ENCODE peak calls at places on chromosomes 11 and 22, in ten cellular contexts. M, V, K, L, E, S, I, D, Z and Y are unnamed samples. For H3K36me3, the result is how much of the 10 kb centered on the place peaks cover.

GRCh38 chr11:25766332-25767015 is 565.5 kb upstream of the ANO3 start:
- DNase-seq in Z (no peak), D (no peak), K (no peak), I (no peak), S (no peak), V (no peak), M (no peak), L (no peak), E (no peak), Y (no peak)

GRCh38 chr11:95255523-95256165 is 24.6 kb upstream of the SESN3 start:
- DNase-seq in M (no peak), V (no peak), Z (no peak), K (no peak), D (no peak), L (no peak), S (no peak), I (no peak), E (no peak), Y (no peak)

GRCh38 chr11:36240178-36240577 is 49.0 kb downstream of the COMMD9 start:
- DNase-seq in Z (no peak), D (no peak), K (no peak), L (no peak), M (peak), E (no peak), I (no peak), V (no peak), S (no peak), Y (no peak)

GRCh38 chr11:95363710-95364109 is 132.7 kb upstream of the SESN3 start:
- DNase-seq in S (no peak), I (no peak), Z (no peak), V (no peak), D (no peak), L (no peak), M (no peak), E (no peak), K (peak), Y (no peak)

GRCh38 chr22:47835726-47836125 is 1073.3 kb downstream of the TBC1D22A start:
- DNase-seq in D (no peak), Z (no peak), E (no peak), S (no peak), L (no peak), K (no peak), I (no peak), M (peak), V (no peak), Y (no peak)

GRCh38 chr11:10333490-10333889 is 28.6 kb downstream of the ADM start:
- DNase-seq in V (no peak), L (no peak), Z (no peak), S (no peak), D (no peak), M (no peak), I (no peak), K (no peak), E (no peak), Y (no peak)

GRCh38 chr11:107040447-107041444 is 22.5 kb upstream of the GUCY1A2 start:
- DNase-seq in D (no peak), S (no peak), I (no peak), V (no peak), M (peak), L (no peak), K (no peak), Z (no peak), E (no peak), Y (no peak)

GRCh38 chr22:41696714-41697113 is 2.6 kb upstream of the MEI1 start:
- DNase-seq in V (no peak), E (no peak), Z (no peak), K (no peak), D (no peak), L (no peak), I (no peak), S (no peak), M (no peak), Y (no peak)

GRCh38 chr11:62926669-62927455 is 5.7 kb upstream of the CHRM1 start:
- DNase-seq in E (no peak), D (no peak), I (no peak), K (no peak), Z (no peak), L (no peak), M (no peak), S (no peak), V (no peak), Y (no peak)

GRCh38 chr11:134207538-134208239 is 16.1 kb downstream of the NCAPD3 start:
- DNase-seq in Z (peak), S (peak), I (no peak), K (peak), V (peak), M (peak), L (no peak), D (no peak), E (no peak), Y (peak)

GRCh38 chr22:47249370-47249928 is 487.0 kb downstream of the TBC1D22A start:
- DNase-seq in M (no peak), V (no peak), I (no peak), Z (no peak), S (no peak), D (no peak), L (no peak), K (no peak), E (no peak), Y (no peak)

GRCh38 chr11:66291706-66292542 is at the start of gene TMEM151A:
- DNase-seq in V (no peak), I (no peak), S (no peak), M (peak), L (no peak), K (no peak), Z (no peak), E (no peak), D (no peak), Y (no peak)

GRCh38 chr11:20565236-20565635 is 34.2 kb upstream of the SLC6A5 start:
- DNase-seq in K (no peak), M (no peak), D (no peak), I (no peak), Z (no peak), S (no peak), L (no peak), V (no peak), E (no peak), Y (no peak)

GRCh38 chr11:46122955-46123354 is 1.7 kb upstream of the PHF21A start:
- DNase-seq in V (no peak), I (no peak), M (peak), K (no peak), E (no peak), L (no peak), D (no peak), S (no peak), Z (no peak), Y (no peak)

GRCh38 chr11:46127150-46127638 is 5.9 kb upstream of the PHF21A start:
- DNase-seq in Z (peak), S (no peak), M (peak), I (no peak), L (no peak), V (peak), E (peak), D (no peak), K (no peak), Y (no peak)

GRCh38 chr11:46129133-46129532 is 7.9 kb upstream of the PHF21A start:
- DNase-seq in D (no peak), Z (no peak), L (no peak), V (no peak), K (no peak), S (no peak), E (no peak), M (no peak), I (no peak), Y (no peak)

GRCh38 chr11:46121724-46122477 is 647 bp upstream of the PHF21A start:
- DNase-seq in E (peak), Z (peak), V (peak), K (peak), I (peak), M (peak), L (peak), D (peak), S (peak), Y (peak)

GRCh38 chr11:46125284-46125683 is 4.0 kb upstream of the PHF21A start:
- DNase-seq in L (no peak), Z (no peak), M (no peak), E (no peak), K (no peak), I (no peak), V (no peak), S (no peak), D (no peak), Y (no peak)
- H3K36me3 ChIP-seq in L (under half), Z (under half), M (under half), E (under half), K (under half), I (under half), V (under half), S (under half), D (under half), Y (under half)

GRCh38 chr22:23140385-23140784 is 1.4 kb downstream of the RSPH14 start:
- DNase-seq in Z (no peak), E (no peak), V (no peak), D (no peak), I (no peak), K (no peak), M (no peak), L (no peak), S (no peak), Y (no peak)

GRCh38 chr22:23143119-23143518 is 1.3 kb upstream of the RSPH14 start:
- DNase-seq in V (no peak), D (no peak), I (no peak), Z (no peak), L (no peak), S (no peak), K (no peak), M (no peak), E (no peak), Y (no peak)

GRCh38 chr22:23144926-23145906 is at the start of gene RAB36:
- DNase-seq in Z (peak), K (peak), D (peak), M (peak), V (peak), E (peak), L (peak), I (peak), S (peak), Y (peak)

GRCh38 chr22:23144432-23144831 is 845 bp upstream of the RAB36 start:
- DNase-seq in V (no peak), E (no peak), L (no peak), S (no peak), I (no peak), Z (no peak), M (no peak), D (no peak), K (no peak), Y (no peak)

GRCh38 chr22:23142546-23143105 is 836 bp upstream of the RSPH14 start:
- DNase-seq in Z (no peak), S (no peak), E (no peak), L (no peak), I (no peak), V (no peak), M (no peak), K (no peak), D (peak), Y (no peak)
- H3K4me3 ChIP-seq in Z (peak), S (peak), E (no peak), L (peak), I (no peak), V (peak), M (peak), K (no peak), D (peak), Y (no peak)

GRCh38 chr11:78450866-78451265 is 33.2 kb upstream of the GAB2 start:
- DNase-seq in M (no peak), D (no peak), S (no peak), V (no peak), K (no peak), Z (no peak), I (no peak), L (no peak), E (no peak), Y (no peak)
- H3K36me3 ChIP-seq in M (under half), D (under half), S (under half), V (under half), K (under half), Z (under half), I (under half), L (under half), E (under half), Y (under half)

GRCh38 chr11:67375320-67376021 is 2.1 kb upstream of the CLCF1 start:
- DNase-seq in D (no peak), E (no peak), S (no peak), Z (no peak), V (no peak), M (no peak), K (no peak), I (no peak), L (no peak), Y (no peak)

GRCh38 chr11:67372993-67373915 is at the start of gene CLCF1:
- DNase-seq in L (peak), S (peak), Z (peak), I (no peak), D (peak), K (peak), E (peak), M (peak), V (peak), Y (peak)

GRCh38 chr11:67376022-67376386 is 2.6 kb upstream of the CLCF1 start:
- DNase-seq in E (no peak), L (no peak), K (no peak), S (no peak), V (no peak), Z (no peak), M (no peak), I (no peak), D (no peak), Y (no peak)

GRCh38 chr11:67373916-67374570 is 645 bp upstream of the CLCF1 start:
- DNase-seq in D (peak), E (peak), S (peak), I (peak), K (peak), Z (peak), M (peak), L (peak), V (no peak), Y (peak)

GRCh38 chr11:67374571-67375276 is 1.3 kb upstream of the CLCF1 start:
- DNase-seq in L (no peak), I (no peak), D (no peak), M (peak), Z (no peak), K (no peak), V (no peak), S (no peak), E (no peak), Y (no peak)
- H3K4me3 ChIP-seq in L (peak), I (no peak), D (peak), M (peak), Z (peak), K (no peak), V (no peak), S (peak), E (no peak), Y (no peak)

DNA sequence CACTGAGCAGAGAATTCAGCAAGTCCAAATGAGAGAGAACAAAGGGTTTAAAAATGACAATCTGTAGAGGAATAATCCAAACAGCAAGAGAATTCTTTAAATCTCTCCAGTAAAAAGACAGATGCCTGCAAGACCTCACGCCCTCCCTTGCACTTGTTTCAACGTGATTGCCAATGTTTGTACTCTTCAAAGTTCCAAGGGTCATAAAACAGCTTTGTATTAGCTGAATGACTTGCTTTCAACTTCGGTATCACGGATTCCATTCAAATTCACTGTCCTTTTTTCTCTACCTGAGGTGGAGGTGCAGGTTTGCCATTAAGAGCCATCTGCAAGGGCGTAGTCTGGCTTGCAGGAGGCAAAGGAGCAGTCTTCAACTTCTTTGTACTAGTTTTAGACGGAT is 41.1 kb upstream of the CHRNA10 start:
- DNase-seq in I (no peak), M (no peak), Z (no peak), E (no peak), L (no peak), K (no peak), V (no peak), S (no peak), D (no peak), Y (no peak)
- H3K36me3 ChIP-seq in I (under half), M (half or more), Z (half or more), E (under half), L (under half), K (under half), V (half or more), S (under half), D (under half), Y (under half)

GRCh38 chr11:77442394-77443053 is 31.4 kb downstream of the PAK1 start:
- DNase-seq in L (no peak), D (no peak), K (no peak), I (no peak), M (no peak), E (no peak), S (no peak), V (no peak), Z (no peak), Y (no peak)
- H3K4me3 ChIP-seq in L (no peak), D (no peak), K (no peak), I (no peak), M (no peak), E (no peak), S (no peak), V (no peak), Z (no peak), Y (no peak)

DNA sequence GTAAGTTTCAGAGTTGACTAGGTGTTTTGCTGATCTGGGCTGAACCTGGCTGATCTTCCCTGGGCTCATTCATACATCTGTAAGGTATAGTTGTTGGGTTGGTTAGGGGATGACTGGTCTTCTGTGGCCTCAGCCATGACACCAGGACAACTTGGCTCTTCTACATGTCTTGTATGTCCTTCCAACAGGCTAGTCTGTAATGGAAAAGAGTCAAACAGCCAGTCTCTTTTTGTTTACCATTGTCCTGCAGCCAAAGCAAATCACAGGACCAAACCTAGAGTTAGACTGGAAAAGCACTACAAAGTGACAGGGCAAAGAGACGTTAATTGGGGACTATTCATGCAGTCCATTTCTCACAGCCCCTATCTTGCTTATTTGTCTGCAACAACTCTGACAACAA is 17.8 kb downstream of the SERPING1 start:
- DNase-seq in Z (no peak), S (no peak), D (no peak), V (no peak), M (no peak), I (no peak), E (no peak), L (no peak), K (no peak), Y (no peak)
- H3K36me3 ChIP-seq in Z (half or more), S (under half), D (under half), V (under half), M (under half), I (under half), E (under half), L (under half), K (under half), Y (under half)